ENCODE peak calls at places on chromosomes 13 and 19, in ten cellular contexts. One of them, this sample, is unnamed.

GRCh38 chr13:108597943-108598342 is 31.5 kb upstream of the MYO16 start:
- DNase-seq in GM12878: no peak
- DNase-seq in ovary: no peak
- DNase-seq in AG04450: no peak
- DNase-seq in esophagus muscularis mucosa: no peak
- DNase-seq in lower leg skin: no peak
- DNase-seq in thoracic aorta: no peak
- DNase-seq in DND-41: no peak
- DNase-seq in cardiac muscle cell: no peak
- DNase-seq in cardiac fibroblast: no peak
- DNase-seq in this sample: no peak

GRCh38 chr13:20109037-20109436 is 51.8 kb downstream of the GJA3 start:
- DNase-seq in GM12878: no peak
- DNase-seq in ovary: no peak
- DNase-seq in AG04450: no peak
- DNase-seq in esophagus muscularis mucosa: no peak
- DNase-seq in lower leg skin: no peak
- DNase-seq in thoracic aorta: no peak
- DNase-seq in DND-41: no peak
- DNase-seq in cardiac muscle cell: no peak
- DNase-seq in cardiac fibroblast: no peak
- DNase-seq in this sample: no peak

GRCh38 chr13:86892330-86892729 is 778.8 kb upstream of the SLITRK5 start:
- DNase-seq in GM12878: no peak
- DNase-seq in ovary: no peak
- DNase-seq in AG04450: no peak
- DNase-seq in esophagus muscularis mucosa: no peak
- DNase-seq in lower leg skin: no peak
- DNase-seq in thoracic aorta: no peak
- DNase-seq in DND-41: no peak
- DNase-seq in cardiac muscle cell: no peak
- DNase-seq in cardiac fibroblast: no peak
- DNase-seq in this sample: no peak

GRCh38 chr19:38389101-38389925 is 816 bp downstream of the SPRED3 start:
- DNase-seq in GM12878: no peak
- DNase-seq in ovary: no peak
- DNase-seq in AG04450: peak
- DNase-seq in esophagus muscularis mucosa: no peak
- DNase-seq in lower leg skin: no peak
- DNase-seq in thoracic aorta: peak
- DNase-seq in DND-41: no peak
- DNase-seq in cardiac muscle cell: peak
- DNase-seq in cardiac fibroblast: peak
- DNase-seq in this sample: no peak

GRCh38 chr13:32905864-32906180 is 110.4 kb upstream of the KL start:
- DNase-seq in GM12878: no peak
- DNase-seq in ovary: peak
- DNase-seq in AG04450: no peak
- DNase-seq in esophagus muscularis mucosa: no peak
- DNase-seq in lower leg skin: no peak
- DNase-seq in thoracic aorta: no peak
- DNase-seq in DND-41: no peak
- DNase-seq in cardiac muscle cell: no peak
- DNase-seq in cardiac fibroblast: peak
- DNase-seq in this sample: no peak

GRCh38 chr13:95754069-95754468 is 77.1 kb downstream of the DNAJC3 start:
- DNase-seq in GM12878: no peak
- DNase-seq in ovary: no peak
- DNase-seq in AG04450: no peak
- DNase-seq in esophagus muscularis mucosa: no peak
- DNase-seq in lower leg skin: no peak
- DNase-seq in thoracic aorta: no peak
- DNase-seq in DND-41: no peak
- DNase-seq in cardiac muscle cell: no peak
- DNase-seq in cardiac fibroblast: peak
- DNase-seq in this sample: peak

GRCh38 chr13:114283581-114283980 is 2.2 kb downstream of the UPF3A start:
- DNase-seq in GM12878: no peak
- DNase-seq in ovary: no peak
- DNase-seq in AG04450: no peak
- DNase-seq in esophagus muscularis mucosa: no peak
- DNase-seq in lower leg skin: no peak
- DNase-seq in thoracic aorta: no peak
- DNase-seq in DND-41: no peak
- DNase-seq in cardiac muscle cell: peak
- DNase-seq in cardiac fibroblast: no peak
- DNase-seq in this sample: no peak

GRCh38 chr13:94073006-94073744 is 406.3 kb downstream of the DCT start:
- DNase-seq in GM12878: no peak
- DNase-seq in ovary: no peak
- DNase-seq in AG04450: peak
- DNase-seq in esophagus muscularis mucosa: no peak
- DNase-seq in lower leg skin: no peak
- DNase-seq in thoracic aorta: no peak
- DNase-seq in DND-41: no peak
- DNase-seq in cardiac muscle cell: peak
- DNase-seq in cardiac fibroblast: peak
- DNase-seq in this sample: no peak

GRCh38 chr19:48745208-48745995 is 1.3 kb downstream of the IZUMO1 start:
- DNase-seq in GM12878: no peak
- DNase-seq in ovary: peak
- DNase-seq in AG04450: no peak
- DNase-seq in esophagus muscularis mucosa: no peak
- DNase-seq in lower leg skin: no peak
- DNase-seq in thoracic aorta: no peak
- DNase-seq in DND-41: peak
- DNase-seq in cardiac muscle cell: peak
- DNase-seq in cardiac fibroblast: peak
- DNase-seq in this sample: no peak

GRCh38 chr13:19794552-19795143 is 11.9 kb upstream of the PSPC1 start:
- DNase-seq in GM12878: no peak
- DNase-seq in ovary: no peak
- DNase-seq in AG04450: no peak
- DNase-seq in esophagus muscularis mucosa: no peak
- DNase-seq in lower leg skin: no peak
- DNase-seq in thoracic aorta: no peak
- DNase-seq in DND-41: no peak
- DNase-seq in cardiac muscle cell: no peak
- DNase-seq in cardiac fibroblast: no peak
- DNase-seq in this sample: no peak

GRCh38 chr19:34430738-34431625 is 2.8 kb downstream of the UBA2 start:
- DNase-seq in GM12878: no peak
- DNase-seq in ovary: no peak
- DNase-seq in AG04450: no peak
- DNase-seq in esophagus muscularis mucosa: no peak
- DNase-seq in lower leg skin: no peak
- DNase-seq in thoracic aorta: no peak
- DNase-seq in DND-41: peak
- DNase-seq in cardiac muscle cell: peak
- DNase-seq in cardiac fibroblast: peak
- DNase-seq in this sample: peak
- H3K4me3 ChIP-seq in GM12878: peak
- H3K4me3 ChIP-seq in ovary: no peak
- H3K4me3 ChIP-seq in AG04450: peak
- H3K4me3 ChIP-seq in esophagus muscularis mucosa: no peak
- H3K4me3 ChIP-seq in lower leg skin: no peak
- H3K4me3 ChIP-seq in thoracic aorta: peak
- H3K4me3 ChIP-seq in DND-41: peak
- H3K4me3 ChIP-seq in cardiac muscle cell: no peak
- H3K4me3 ChIP-seq in cardiac fibroblast: no peak
- H3K4me3 ChIP-seq in this sample: peak

DNA sequence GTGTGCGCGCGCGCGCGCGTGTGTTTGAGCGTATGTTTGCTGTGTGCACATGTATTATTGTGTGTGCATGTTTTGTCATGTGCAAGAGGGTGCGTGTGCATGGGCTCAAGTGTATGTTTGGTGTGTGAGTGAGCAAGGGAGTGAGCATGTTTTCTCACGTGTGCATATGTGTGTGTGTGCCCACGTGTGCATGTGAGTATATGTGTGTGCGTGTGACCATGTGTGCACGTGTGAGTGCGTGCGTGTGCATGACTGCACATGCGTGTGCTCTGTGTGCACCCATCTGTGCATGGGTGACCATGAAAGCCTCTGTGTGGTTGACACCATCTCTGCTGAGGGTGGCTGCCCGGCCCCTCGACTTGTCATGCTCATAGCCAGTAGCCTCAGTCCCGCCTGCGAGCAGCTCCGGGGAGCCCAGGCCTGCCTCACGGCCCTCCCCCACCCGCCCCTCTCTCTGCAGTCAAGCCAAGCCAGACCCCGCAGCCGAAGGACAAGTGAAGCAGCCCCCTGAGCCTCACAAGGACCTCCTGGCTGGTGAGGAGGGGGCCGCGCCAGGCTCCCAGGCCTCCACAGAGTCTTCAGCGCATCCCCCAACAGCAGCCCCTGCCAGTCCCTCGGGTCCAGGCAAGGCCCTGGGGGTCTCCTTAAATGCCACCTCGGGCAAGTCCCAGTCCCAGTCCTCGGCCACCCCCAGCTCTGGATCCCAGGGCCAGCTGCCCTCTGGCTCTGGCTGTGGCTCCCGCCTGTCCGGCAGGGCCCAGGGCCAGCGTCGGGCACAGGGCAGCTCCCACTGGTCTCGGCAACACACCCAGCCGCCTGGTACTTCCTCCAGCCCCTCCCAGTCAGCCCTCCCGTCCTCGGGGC is 6.0 kb downstream of the REEP6 start:
- DNase-seq in GM12878: no peak
- DNase-seq in ovary: no peak
- DNase-seq in AG04450: no peak
- DNase-seq in esophagus muscularis mucosa: no peak
- DNase-seq in lower leg skin: no peak
- DNase-seq in thoracic aorta: no peak
- DNase-seq in DND-41: no peak
- DNase-seq in cardiac muscle cell: no peak
- DNase-seq in cardiac fibroblast: no peak
- DNase-seq in this sample: no peak
- H3K4me3 ChIP-seq in GM12878: no peak
- H3K4me3 ChIP-seq in ovary: no peak
- H3K4me3 ChIP-seq in AG04450: no peak
- H3K4me3 ChIP-seq in esophagus muscularis mucosa: no peak
- H3K4me3 ChIP-seq in lower leg skin: no peak
- H3K4me3 ChIP-seq in thoracic aorta: no peak
- H3K4me3 ChIP-seq in DND-41: no peak
- H3K4me3 ChIP-seq in cardiac muscle cell: no peak
- H3K4me3 ChIP-seq in cardiac fibroblast: no peak
- H3K4me3 ChIP-seq in this sample: no peak

GRCh38 chr19:45598267-45599011 is 3.6 kb downstream of the GPR4 start:
- DNase-seq in GM12878: no peak
- DNase-seq in ovary: no peak
- DNase-seq in AG04450: no peak
- DNase-seq in esophagus muscularis mucosa: no peak
- DNase-seq in lower leg skin: no peak
- DNase-seq in thoracic aorta: no peak
- DNase-seq in DND-41: no peak
- DNase-seq in cardiac muscle cell: no peak
- DNase-seq in cardiac fibroblast: peak
- DNase-seq in this sample: peak

GRCh38 chr19:45600340-45600885 is 1.6 kb downstream of the GPR4 start:
- DNase-seq in GM12878: no peak
- DNase-seq in ovary: no peak
- DNase-seq in AG04450: no peak
- DNase-seq in esophagus muscularis mucosa: no peak
- DNase-seq in lower leg skin: no peak
- DNase-seq in thoracic aorta: no peak
- DNase-seq in DND-41: no peak
- DNase-seq in cardiac muscle cell: no peak
- DNase-seq in cardiac fibroblast: no peak
- DNase-seq in this sample: no peak

GRCh38 chr19:45601115-45601514 is 897 bp downstream of the GPR4 start:
- DNase-seq in GM12878: no peak
- DNase-seq in ovary: no peak
- DNase-seq in AG04450: no peak
- DNase-seq in esophagus muscularis mucosa: no peak
- DNase-seq in lower leg skin: no peak
- DNase-seq in thoracic aorta: no peak
- DNase-seq in DND-41: no peak
- DNase-seq in cardiac muscle cell: no peak
- DNase-seq in cardiac fibroblast: no peak
- DNase-seq in this sample: no peak

GRCh38 chr19:45599286-45599685 is 2.7 kb downstream of the GPR4 start:
- DNase-seq in GM12878: no peak
- DNase-seq in ovary: no peak
- DNase-seq in AG04450: no peak
- DNase-seq in esophagus muscularis mucosa: no peak
- DNase-seq in lower leg skin: no peak
- DNase-seq in thoracic aorta: no peak
- DNase-seq in DND-41: no peak
- DNase-seq in cardiac muscle cell: no peak
- DNase-seq in cardiac fibroblast: no peak
- DNase-seq in this sample: no peak

DNA sequence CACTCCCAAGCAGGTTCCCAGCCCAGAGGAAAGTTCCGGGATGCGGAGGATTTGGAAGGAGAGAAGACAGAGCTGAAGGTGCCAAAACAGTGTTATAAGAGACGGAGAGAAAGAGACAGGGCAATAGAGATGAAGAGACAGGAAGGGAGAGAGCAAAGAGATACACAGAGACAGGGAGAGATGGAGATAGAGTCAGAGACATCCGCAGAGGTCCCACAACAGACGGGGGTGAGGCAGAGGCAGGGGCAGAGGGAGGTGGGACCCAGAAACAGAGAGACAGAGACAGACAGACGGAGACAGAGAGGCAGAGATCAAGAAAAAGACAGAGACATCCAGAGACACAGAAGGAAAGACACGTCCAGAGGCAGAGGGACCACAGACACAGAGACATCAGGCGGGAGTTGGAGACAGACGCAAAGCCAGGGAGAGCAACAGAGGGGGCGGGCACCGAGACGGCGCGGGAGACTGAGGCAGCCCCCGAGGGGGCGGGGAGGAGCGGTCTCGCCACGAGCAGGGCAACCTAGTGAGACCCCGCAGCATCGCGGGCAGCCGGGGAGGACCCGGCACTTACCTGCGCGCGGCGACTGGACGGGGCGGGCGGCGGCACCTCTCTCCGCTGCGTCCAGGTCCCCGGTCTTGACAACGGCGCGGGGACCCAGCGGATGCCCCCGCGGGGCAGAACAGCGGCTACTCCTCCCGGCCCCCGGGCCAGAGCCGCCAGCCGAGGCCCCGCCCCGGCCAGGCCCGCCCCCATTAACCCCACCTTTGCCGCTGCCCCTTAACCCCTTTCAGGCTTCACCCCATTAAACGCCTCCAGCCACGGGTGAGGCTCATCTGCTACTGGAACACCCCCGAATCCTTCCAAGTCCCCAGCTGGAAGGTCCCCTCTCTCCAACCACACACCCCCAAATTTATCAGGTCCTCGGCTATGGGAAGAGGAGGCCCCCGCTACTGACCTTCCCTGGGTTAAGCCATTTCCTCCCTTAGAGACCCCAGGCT is at the start of gene GPR4:
- DNase-seq in GM12878: no peak
- DNase-seq in ovary: no peak
- DNase-seq in AG04450: no peak
- DNase-seq in esophagus muscularis mucosa: no peak
- DNase-seq in lower leg skin: no peak
- DNase-seq in thoracic aorta: no peak
- DNase-seq in DND-41: no peak
- DNase-seq in cardiac muscle cell: peak
- DNase-seq in cardiac fibroblast: peak
- DNase-seq in this sample: no peak
- H3K4me3 ChIP-seq in GM12878: no peak
- H3K4me3 ChIP-seq in ovary: peak
- H3K4me3 ChIP-seq in AG04450: no peak
- H3K4me3 ChIP-seq in esophagus muscularis mucosa: peak
- H3K4me3 ChIP-seq in lower leg skin: peak
- H3K4me3 ChIP-seq in thoracic aorta: peak
- H3K4me3 ChIP-seq in DND-41: no peak
- H3K4me3 ChIP-seq in cardiac muscle cell: no peak
- H3K4me3 ChIP-seq in cardiac fibroblast: peak
- H3K4me3 ChIP-seq in this sample: no peak

GRCh38 chr19:3576696-3577443 is 4.1 kb downstream of the HMG20B start:
- DNase-seq in GM12878: no peak
- DNase-seq in ovary: peak
- DNase-seq in AG04450: no peak
- DNase-seq in esophagus muscularis mucosa: no peak
- DNase-seq in lower leg skin: no peak
- DNase-seq in thoracic aorta: no peak
- DNase-seq in DND-41: no peak
- DNase-seq in cardiac muscle cell: peak
- DNase-seq in cardiac fibroblast: peak
- DNase-seq in this sample: no peak
- H3K4me3 ChIP-seq in GM12878: no peak
- H3K4me3 ChIP-seq in ovary: peak
- H3K4me3 ChIP-seq in AG04450: peak
- H3K4me3 ChIP-seq in esophagus muscularis mucosa: peak
- H3K4me3 ChIP-seq in lower leg skin: no peak
- H3K4me3 ChIP-seq in thoracic aorta: peak
- H3K4me3 ChIP-seq in DND-41: no peak
- H3K4me3 ChIP-seq in cardiac muscle cell: peak
- H3K4me3 ChIP-seq in cardiac fibroblast: peak
- H3K4me3 ChIP-seq in this sample: no peak